ENCODE peak calls at places on chromosomes 6 and 20, in seven cellular contexts. One of them, this sample, is unnamed.

GRCh38 chr20:11111191-11111590 is 437.4 kb upstream of the JAG1 start:
- DNase-seq in epithelial cell of esophagus: peak; percentile 73
- DNase-seq in kidney epithelial cell: no peak
- DNase-seq in adrenal gland: no peak
- DNase-seq in AG10803: no peak
- DNase-seq in IMR-90: peak; percentile 51
- DNase-seq in fibroblast of the aortic adventitia: no peak
- DNase-seq in this sample: peak; percentile 31

GRCh38 chr6:3987072-3987471 is 91.9 kb downstream of the FAM217A start:
- DNase-seq in epithelial cell of esophagus: no peak
- DNase-seq in IMR-90: peak; percentile 52
- DNase-seq in fibroblast of the aortic adventitia: no peak
- DNase-seq in AG10803: peak; percentile 15
- DNase-seq in adrenal gland: no peak
- DNase-seq in kidney epithelial cell: no peak
- DNase-seq in this sample: peak; percentile 65

GRCh38 chr6:90086517-90086916 is 192.2 kb downstream of the GJA10 start:
- DNase-seq in IMR-90: peak; percentile 54
- DNase-seq in fibroblast of the aortic adventitia: no peak
- DNase-seq in AG10803: no peak
- DNase-seq in kidney epithelial cell: no peak
- DNase-seq in epithelial cell of esophagus: peak; percentile 96
- DNase-seq in adrenal gland: no peak
- DNase-seq in this sample: no peak

GRCh38 chr20:19937651-19938420 is 79.3 kb upstream of the NAA20 start:
- DNase-seq in kidney epithelial cell: no peak
- DNase-seq in IMR-90: no peak
- DNase-seq in fibroblast of the aortic adventitia: no peak
- DNase-seq in AG10803: no peak
- DNase-seq in adrenal gland: no peak
- DNase-seq in epithelial cell of esophagus: no peak
- DNase-seq in this sample: no peak

GRCh38 chr6:56851541-56852248 is 103.2 kb upstream of the BEND6 start:
- DNase-seq in IMR-90: peak; percentile 89
- DNase-seq in AG10803: peak; percentile 87
- DNase-seq in epithelial cell of esophagus: peak; percentile 81
- DNase-seq in adrenal gland: peak; percentile 55
- DNase-seq in kidney epithelial cell: no peak
- DNase-seq in fibroblast of the aortic adventitia: peak; percentile 90
- DNase-seq in this sample: peak; percentile 91

GRCh38 chr6:158707826-158708225 is 58.0 kb downstream of the SYTL3 start:
- DNase-seq in fibroblast of the aortic adventitia: no peak
- DNase-seq in adrenal gland: no peak
- DNase-seq in kidney epithelial cell: no peak
- DNase-seq in epithelial cell of esophagus: peak; percentile 78
- DNase-seq in IMR-90: no peak
- DNase-seq in AG10803: no peak
- DNase-seq in this sample: peak; percentile 14

GRCh38 chr6:161493731-161494130 is 219.9 kb upstream of the AGPAT4 start:
- DNase-seq in kidney epithelial cell: no peak
- DNase-seq in AG10803: no peak
- DNase-seq in adrenal gland: no peak
- DNase-seq in fibroblast of the aortic adventitia: no peak
- DNase-seq in IMR-90: no peak
- DNase-seq in epithelial cell of esophagus: no peak
- DNase-seq in this sample: no peak

GRCh38 chr20:39773380-39774000 is 811.3 kb downstream of the DHX35 start:
- DNase-seq in IMR-90: no peak
- DNase-seq in fibroblast of the aortic adventitia: peak; percentile 52
- DNase-seq in AG10803: peak; percentile 3
- DNase-seq in epithelial cell of esophagus: no peak
- DNase-seq in kidney epithelial cell: no peak
- DNase-seq in adrenal gland: no peak
- DNase-seq in this sample: no peak

GRCh38 chr20:20568604-20569205 is 143.7 kb downstream of the RALGAPA2 start:
- DNase-seq in epithelial cell of esophagus: peak; percentile 60
- DNase-seq in kidney epithelial cell: no peak
- DNase-seq in IMR-90: peak; percentile 58
- DNase-seq in fibroblast of the aortic adventitia: peak; percentile 68
- DNase-seq in adrenal gland: peak; percentile 34
- DNase-seq in AG10803: peak; percentile 50
- DNase-seq in this sample: peak; percentile 68

GRCh38 chr6:122798099-122798641 is 9.1 kb downstream of the SMPDL3A start:
- DNase-seq in kidney epithelial cell: peak; percentile 81
- DNase-seq in AG10803: peak; percentile 44
- DNase-seq in adrenal gland: peak; percentile 72
- DNase-seq in epithelial cell of esophagus: peak; percentile 92
- DNase-seq in fibroblast of the aortic adventitia: peak; percentile 74
- DNase-seq in IMR-90: peak; percentile 84
- DNase-seq in this sample: peak; percentile 55

GRCh38 chr20:62437430-62437829 is 10.1 kb upstream of the RBBP8NL start:
- DNase-seq in kidney epithelial cell: no peak
- DNase-seq in AG10803: no peak
- DNase-seq in epithelial cell of esophagus: no peak
- DNase-seq in IMR-90: peak; percentile 45
- DNase-seq in fibroblast of the aortic adventitia: no peak
- DNase-seq in adrenal gland: no peak
- DNase-seq in this sample: no peak

GRCh38 chr6:15426395-15426794 is 180.5 kb downstream of the JARID2 start:
- DNase-seq in IMR-90: no peak
- DNase-seq in fibroblast of the aortic adventitia: no peak
- DNase-seq in kidney epithelial cell: no peak
- DNase-seq in AG10803: no peak
- DNase-seq in adrenal gland: no peak
- DNase-seq in epithelial cell of esophagus: no peak
- DNase-seq in this sample: no peak

GRCh38 chr6:40661726-40662125 is 74.6 kb upstream of the LRFN2 start:
- DNase-seq in fibroblast of the aortic adventitia: no peak
- DNase-seq in epithelial cell of esophagus: no peak
- DNase-seq in kidney epithelial cell: no peak
- DNase-seq in adrenal gland: no peak
- DNase-seq in IMR-90: no peak
- DNase-seq in AG10803: no peak
- DNase-seq in this sample: no peak

GRCh38 chr6:144283781-144284473 is 1.2 kb upstream of the UTRN start:
- DNase-seq in epithelial cell of esophagus: peak; percentile 14
- DNase-seq in adrenal gland: no peak
- DNase-seq in fibroblast of the aortic adventitia: peak; percentile 63
- DNase-seq in AG10803: peak; percentile 28
- DNase-seq in kidney epithelial cell: no peak
- DNase-seq in IMR-90: peak; percentile 44
- DNase-seq in this sample: peak; percentile 45

GRCh38 chr6:36836091-36836770 is 3.0 kb downstream of the CPNE5 start:
- DNase-seq in epithelial cell of esophagus: no peak
- DNase-seq in fibroblast of the aortic adventitia: no peak
- DNase-seq in IMR-90: no peak
- DNase-seq in AG10803: no peak
- DNase-seq in kidney epithelial cell: no peak
- DNase-seq in adrenal gland: no peak
- DNase-seq in this sample: no peak

GRCh38 chr6:121652726-121653623 is 217.5 kb downstream of the GJA1 start:
- DNase-seq in IMR-90: peak; percentile 91
- DNase-seq in AG10803: peak; percentile 83
- DNase-seq in kidney epithelial cell: peak; percentile 31
- DNase-seq in epithelial cell of esophagus: peak; percentile 85
- DNase-seq in fibroblast of the aortic adventitia: peak; percentile 91
- DNase-seq in adrenal gland: peak; percentile 49
- DNase-seq in this sample: peak; percentile 91

GRCh38 chr6:25788305-25788922 is 33.9 kb downstream of the SLC17A4 start:
- DNase-seq in fibroblast of the aortic adventitia: peak; percentile 65
- DNase-seq in IMR-90: peak; percentile 51
- DNase-seq in AG10803: peak; percentile 60
- DNase-seq in adrenal gland: peak; percentile 60
- DNase-seq in kidney epithelial cell: no peak
- DNase-seq in epithelial cell of esophagus: peak; percentile 64
- DNase-seq in this sample: peak; percentile 74

GRCh38 chr6:158742988-158743651 is 76.0 kb downstream of the EZR start:
- DNase-seq in adrenal gland: no peak
- DNase-seq in fibroblast of the aortic adventitia: no peak
- DNase-seq in kidney epithelial cell: no peak
- DNase-seq in AG10803: no peak
- DNase-seq in IMR-90: no peak
- DNase-seq in epithelial cell of esophagus: peak; percentile 90
- DNase-seq in this sample: no peak

DNA sequence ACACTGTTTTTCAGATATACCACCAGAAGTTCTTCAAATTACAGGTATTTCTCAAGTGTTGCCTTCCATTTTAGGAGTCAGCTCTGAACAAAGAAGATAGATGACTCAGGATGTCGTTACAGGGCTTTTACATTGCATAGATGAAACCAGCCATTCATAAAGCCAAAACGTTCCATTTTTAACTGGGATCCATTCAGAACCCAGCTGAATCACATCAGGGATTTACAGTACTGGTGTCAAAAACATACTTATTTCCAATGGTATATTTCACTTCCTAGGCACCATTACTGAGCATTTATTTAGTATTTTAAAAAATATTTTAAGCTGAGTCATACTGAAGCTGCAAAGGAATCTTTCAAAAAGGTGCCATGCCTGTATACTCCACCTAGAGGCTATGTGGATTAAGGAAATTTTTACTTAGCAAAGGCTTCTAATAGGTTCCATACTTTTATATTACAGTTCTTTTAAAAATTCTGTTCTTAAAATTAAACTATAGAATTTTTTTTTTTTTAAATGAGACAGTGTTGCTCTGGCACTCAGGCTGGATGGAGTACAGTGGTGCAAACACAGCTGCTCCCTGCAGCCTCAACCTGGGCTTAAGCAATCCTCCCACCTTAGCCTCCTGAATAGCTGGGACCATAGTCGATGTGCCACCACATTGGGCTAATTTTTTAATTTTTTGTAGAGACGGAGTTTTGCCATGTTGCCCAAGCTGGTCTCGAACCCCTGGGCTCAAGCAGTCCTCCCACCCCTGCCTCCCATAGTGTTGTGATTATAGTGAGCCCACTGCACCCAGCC is 2.6 kb downstream of the ASF1A start:
- DNase-seq in epithelial cell of esophagus: peak; percentile 80
- DNase-seq in kidney epithelial cell: no peak
- DNase-seq in AG10803: peak; percentile 49
- DNase-seq in adrenal gland: no peak
- DNase-seq in fibroblast of the aortic adventitia: peak; percentile 68
- DNase-seq in IMR-90: peak; percentile 69
- DNase-seq in this sample: peak; percentile 73
- H3K4me3 ChIP-seq in epithelial cell of esophagus: peak overlapping the region; percentile 78
- H3K4me3 ChIP-seq in kidney epithelial cell: no peak overlapping the region
- H3K4me3 ChIP-seq in AG10803: no peak overlapping the region
- H3K4me3 ChIP-seq in adrenal gland: no peak overlapping the region
- H3K4me3 ChIP-seq in fibroblast of the aortic adventitia: peak overlapping the region; percentile 87
- H3K4me3 ChIP-seq in IMR-90: no peak overlapping the region
- H3K4me3 ChIP-seq in this sample: peak overlapping the region; percentile 81

DNA sequence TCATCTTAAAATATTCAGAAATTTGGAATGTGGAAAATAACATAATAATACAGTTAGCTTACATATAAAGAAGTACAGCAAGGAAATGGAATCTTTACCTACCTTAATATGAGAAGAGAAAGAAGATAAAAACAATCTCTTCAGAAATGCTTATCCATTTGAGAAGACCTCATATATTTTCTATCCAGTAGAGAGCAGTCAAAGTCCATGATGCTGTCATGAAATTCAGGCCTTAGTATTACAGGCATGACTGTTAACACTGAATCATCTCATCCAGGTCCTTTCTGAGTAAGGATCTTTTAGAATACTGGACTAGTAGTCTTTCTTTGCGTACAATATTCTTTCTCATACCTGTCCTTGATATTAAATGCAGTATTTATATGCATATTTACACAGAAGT is 713.4 kb downstream of the CD109 start:
- DNase-seq in IMR-90: peak; percentile 87
- DNase-seq in adrenal gland: no peak
- DNase-seq in kidney epithelial cell: peak; percentile 9
- DNase-seq in AG10803: peak; percentile 81
- DNase-seq in fibroblast of the aortic adventitia: peak; percentile 85
- DNase-seq in epithelial cell of esophagus: peak; percentile 81
- DNase-seq in this sample: peak; percentile 86
- TF ChIP-seq CTCF in IMR-90: peak; percentile 84
- TF ChIP-seq CTCF in adrenal gland: peak; percentile 41
- TF ChIP-seq CTCF in kidney epithelial cell: peak; percentile 15
- TF ChIP-seq CTCF in AG10803: peak; percentile 77
- TF ChIP-seq CTCF in fibroblast of the aortic adventitia: peak; percentile 60
- TF ChIP-seq CTCF in epithelial cell of esophagus: peak; percentile 60
- TF ChIP-seq CTCF in this sample: peak; percentile 60

DNA sequence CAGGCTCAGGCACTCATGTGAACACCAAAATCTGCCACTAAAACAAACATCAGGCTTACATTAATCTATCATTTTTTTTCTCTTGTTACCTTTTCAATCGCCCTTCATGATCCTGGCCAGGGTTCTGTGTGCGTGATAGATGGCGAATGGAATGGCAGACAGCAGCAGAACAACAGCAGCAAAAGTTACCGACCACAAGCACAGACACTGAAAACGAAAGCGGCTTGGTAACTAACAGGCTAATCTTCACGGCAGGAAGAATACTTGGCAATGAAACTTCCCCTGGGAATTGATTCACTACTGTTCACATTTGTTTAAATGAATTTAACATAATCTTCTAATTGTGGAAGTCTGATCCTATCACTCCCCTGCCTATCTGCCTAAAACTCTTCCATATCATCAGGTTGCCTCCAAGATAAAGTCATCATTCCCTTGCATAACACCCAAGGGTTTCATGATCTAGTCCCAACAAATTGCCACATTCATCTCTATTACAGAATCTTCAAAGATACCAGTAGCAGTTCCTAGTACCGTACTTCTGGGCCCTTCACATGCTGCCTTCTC is 28.7 kb downstream of the PTPRK start:
- DNase-seq in AG10803: peak; percentile 40
- DNase-seq in IMR-90: peak; percentile 65
- DNase-seq in adrenal gland: no peak
- DNase-seq in epithelial cell of esophagus: peak; percentile 74
- DNase-seq in fibroblast of the aortic adventitia: peak; percentile 79
- DNase-seq in kidney epithelial cell: no peak
- DNase-seq in this sample: peak; percentile 89
- H3K4me3 ChIP-seq in AG10803: peak overlapping the region; percentile 26
- H3K4me3 ChIP-seq in IMR-90: peak overlapping the region; percentile 27
- H3K4me3 ChIP-seq in adrenal gland: peak overlapping the region; percentile 42
- H3K4me3 ChIP-seq in epithelial cell of esophagus: peak overlapping the region; percentile 35
- H3K4me3 ChIP-seq in fibroblast of the aortic adventitia: peak overlapping the region; percentile 45
- H3K4me3 ChIP-seq in kidney epithelial cell: no peak overlapping the region
- H3K4me3 ChIP-seq in this sample: peak overlapping the region; percentile 67

GRCh38 chr6:47253136-47253535 is 56.6 kb downstream of the TNFRSF21 start:
- DNase-seq in fibroblast of the aortic adventitia: no peak
- DNase-seq in IMR-90: no peak
- DNase-seq in AG10803: no peak
- DNase-seq in kidney epithelial cell: no peak
- DNase-seq in adrenal gland: no peak
- DNase-seq in epithelial cell of esophagus: no peak
- DNase-seq in this sample: no peak

GRCh38 chr6:47251396-47251795 is 58.3 kb downstream of the TNFRSF21 start:
- DNase-seq in fibroblast of the aortic adventitia: no peak
- DNase-seq in kidney epithelial cell: no peak
- DNase-seq in adrenal gland: no peak
- DNase-seq in AG10803: no peak
- DNase-seq in epithelial cell of esophagus: no peak
- DNase-seq in IMR-90: no peak
- DNase-seq in this sample: no peak

GRCh38 chr6:47254906-47255305 is 54.8 kb downstream of the TNFRSF21 start:
- DNase-seq in epithelial cell of esophagus: peak; percentile 22
- DNase-seq in kidney epithelial cell: no peak
- DNase-seq in fibroblast of the aortic adventitia: no peak
- DNase-seq in IMR-90: no peak
- DNase-seq in adrenal gland: no peak
- DNase-seq in AG10803: no peak
- DNase-seq in this sample: no peak

GRCh38 chr6:47254051-47254450 is 55.7 kb downstream of the TNFRSF21 start:
- DNase-seq in adrenal gland: no peak
- DNase-seq in kidney epithelial cell: no peak
- DNase-seq in epithelial cell of esophagus: no peak
- DNase-seq in AG10803: no peak
- DNase-seq in IMR-90: no peak
- DNase-seq in fibroblast of the aortic adventitia: no peak
- DNase-seq in this sample: no peak

GRCh38 chr6:47252636-47253035 is 57.1 kb downstream of the TNFRSF21 start:
- DNase-seq in kidney epithelial cell: no peak
- DNase-seq in epithelial cell of esophagus: no peak
- DNase-seq in IMR-90: no peak
- DNase-seq in AG10803: no peak
- DNase-seq in adrenal gland: no peak
- DNase-seq in fibroblast of the aortic adventitia: no peak
- DNase-seq in this sample: no peak
- TF ChIP-seq CTCF in kidney epithelial cell: no peak
- TF ChIP-seq CTCF in epithelial cell of esophagus: no peak
- TF ChIP-seq CTCF in IMR-90: no peak
- TF ChIP-seq CTCF in AG10803: no peak
- TF ChIP-seq CTCF in adrenal gland: no peak
- TF ChIP-seq CTCF in fibroblast of the aortic adventitia: no peak
- TF ChIP-seq CTCF in this sample: no peak

This sample was measured in fibroblast of pulmonary artery.